ENCODE peak calls at places on chromosomes 7 and 10, in five cellular contexts. H, B, C, V and J are unnamed samples.

GRCh38 chr10:94403034-94403822 is 887 bp downstream of the TBC1D12 start:
- DNase-seq in H (peak; percentile 76), V (peak; percentile 60), B (peak; percentile 76), C (peak; percentile 59), J (no peak)

GRCh38 chr10:49179699-49180511 is 8.3 kb downstream of the TMEM273 start:
- DNase-seq in V (no peak), B (no peak), C (no peak), H (no peak), J (no peak)

GRCh38 chr10:127552446-127552845 is 3.3 kb downstream of the NPS start:
- DNase-seq in C (no peak), B (no peak), V (no peak), H (no peak), J (no peak)

GRCh38 chr7:41578700-41579099 is 124.2 kb downstream of the INHBA start:
- DNase-seq in C (no peak), H (no peak), B (no peak), V (no peak), J (no peak)

GRCh38 chr7:39589323-39590111 is 23.3 kb downstream of the YAE1 start:
- DNase-seq in H (peak; percentile 40), C (peak; percentile 95), B (no peak), V (no peak), J (peak; percentile 78)

GRCh38 chr7:99404235-99404976 is 4.0 kb downstream of the PDAP1 start:
- DNase-seq in H (no peak), B (no peak), V (no peak), C (peak; percentile 45), J (no peak)

GRCh38 chr7:155665957-155666287 is 21.5 kb downstream of the RBM33 start:
- DNase-seq in B (no peak), V (no peak), C (peak; percentile 83), H (no peak), J (no peak)

GRCh38 chr10:77504870-77505257 is 132.7 kb downstream of the KCNMA1 start:
- DNase-seq in B (no peak), H (no peak), C (peak; percentile 98), V (no peak), J (no peak)

GRCh38 chr10:108904163-108904878 is 1019.0 kb downstream of the XPNPEP1 start:
- DNase-seq in C (no peak), H (no peak), V (peak; percentile 18), B (no peak), J (no peak)

GRCh38 chr10:60236869-60237524 is 152.7 kb downstream of the ANK3 start:
- DNase-seq in B (peak; percentile 97), H (peak; percentile 42), V (peak; percentile 79), C (no peak), J (no peak)

GRCh38 chr7:45064047-45064725 is 24.6 kb downstream of the NACAD start:
- DNase-seq in C (no peak), V (no peak), H (no peak), B (no peak), J (no peak)

GRCh38 chr10:88555190-88555894 is 27.8 kb downstream of the RNLS start:
- DNase-seq in B (no peak), H (no peak), V (no peak), C (no peak), J (no peak)

GRCh38 chr10:62554632-62555199 is 180.5 kb downstream of the ZNF365 start:
- DNase-seq in C (peak; percentile 54), V (no peak), B (peak; percentile 59), H (peak; percentile 12), J (peak; percentile 15)

GRCh38 chr10:15255961-15256360 is 87.5 kb upstream of the NMT2 start:
- DNase-seq in V (no peak), C (no peak), B (no peak), H (no peak), J (no peak)

GRCh38 chr10:44862917-44863316 is 48.2 kb upstream of the TMEM72 start:
- DNase-seq in C (no peak), V (no peak), H (no peak), B (no peak), J (no peak)
- H3K4me1 ChIP-seq in C (peaks cover 15% of the 10 kb centered on the region), V (peaks cover 23% of the 10 kb centered on the region), H (peaks cover 10% of the 10 kb centered on the region), B (no peaks in the 10 kb centered on the region), J (peaks cover 14% of the 10 kb centered on the region)

GRCh38 chr7:56188823-56189346 is 72.7 kb upstream of the NUPR2 start:
- DNase-seq in V (no peak), H (no peak), C (no peak), B (no peak), J (no peak)
- TF ChIP-seq CTCF in V (no peak), H (no peak), C (no peak), B (no peak), J (no peak)

DNA sequence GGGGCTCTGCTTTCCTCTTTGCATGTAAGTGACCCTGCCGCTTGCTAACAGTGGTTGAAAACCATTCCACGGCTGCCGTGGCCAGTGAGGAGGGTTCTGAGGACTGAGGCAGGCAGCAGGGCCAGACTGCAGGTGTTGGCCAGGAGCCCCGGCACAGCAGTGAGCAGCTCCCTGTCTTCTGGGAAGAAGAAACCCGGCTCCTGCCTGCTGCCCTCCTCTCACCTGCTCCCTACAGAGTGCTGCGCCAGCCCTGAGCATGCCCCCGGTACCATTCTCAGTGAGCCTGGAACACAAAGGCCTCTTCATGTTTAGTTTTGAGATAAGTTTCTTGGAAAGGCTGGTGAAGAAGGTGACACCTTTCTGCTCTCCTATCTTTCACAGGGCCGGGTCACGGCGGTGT is 199.9 kb downstream of the TAX1BP1 start:
- DNase-seq in H (no peak), B (no peak), V (no peak), C (no peak), J (no peak)
- H3K4me1 ChIP-seq in H (no peaks in the 10 kb centered on the region), B (no peaks in the 10 kb centered on the region), V (peaks cover 33% of the 10 kb centered on the region), C (no peaks in the 10 kb centered on the region), J (no peaks in the 10 kb centered on the region)

GRCh38 chr10:69786791-69787190 is 14.9 kb upstream of the COL13A1 start:
- DNase-seq in C (peak; percentile 35), B (peak; percentile 14), V (no peak), H (no peak), J (no peak)
- TF ChIP-seq CTCF in C (peak; percentile 35), B (peak; percentile 49), V (no peak), H (no peak), J (peak; percentile 33)

DNA sequence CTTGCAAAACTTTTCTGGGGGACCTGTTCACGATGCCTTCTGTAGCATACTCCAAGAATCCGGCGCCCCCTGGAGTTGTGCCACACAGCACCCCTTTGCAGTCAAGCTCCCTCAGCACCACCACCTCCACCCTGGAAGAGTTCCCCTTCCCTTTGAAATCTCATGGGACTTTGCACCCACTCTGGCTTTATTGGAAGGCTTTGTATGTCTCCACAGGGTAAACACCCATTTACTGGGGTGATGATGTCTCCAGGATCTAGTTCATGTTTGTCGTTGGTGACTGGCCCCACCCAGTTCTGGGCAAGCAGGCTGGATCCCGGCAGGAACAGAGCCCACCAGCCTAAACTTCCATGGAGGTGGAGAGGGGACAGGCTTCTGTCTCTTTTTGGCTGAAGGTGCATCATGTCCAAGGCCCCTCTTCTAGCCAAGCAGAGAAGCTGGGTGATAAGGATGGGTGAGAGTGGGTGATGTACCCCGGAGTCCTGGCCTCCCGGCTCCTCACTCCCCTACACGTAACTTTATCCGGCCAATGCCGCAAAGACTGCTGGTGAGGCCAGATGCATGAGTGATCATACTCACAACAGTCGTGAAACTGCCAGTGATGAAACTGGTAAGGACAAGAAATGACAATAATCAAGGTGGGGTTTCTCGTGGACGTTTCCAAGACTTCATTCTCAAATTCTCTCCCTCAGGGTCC is 727 bp upstream of the CLDN4 start:
- DNase-seq in B (no peak), V (no peak), C (no peak), H (peak; percentile 89), J (no peak)
- H3K4me1 ChIP-seq in B (peaks cover 18% of the 10 kb centered on the region), V (peaks cover 17% of the 10 kb centered on the region), C (peaks cover 58% of the 10 kb centered on the region), H (peaks cover 34% of the 10 kb centered on the region), J (peaks cover 9% of the 10 kb centered on the region)

GRCh38 chr7:34759477-34760125 is 101.6 kb downstream of the NPSR1 start:
- DNase-seq in B (peak; percentile 5), V (no peak), H (peak; percentile 14), C (peak; percentile 5), J (no peak)
- TF ChIP-seq CTCF in B (peak; percentile 70), V (peak; percentile 54), H (peak; percentile 39), C (peak; percentile 64), J (peak; percentile 55)

DNA sequence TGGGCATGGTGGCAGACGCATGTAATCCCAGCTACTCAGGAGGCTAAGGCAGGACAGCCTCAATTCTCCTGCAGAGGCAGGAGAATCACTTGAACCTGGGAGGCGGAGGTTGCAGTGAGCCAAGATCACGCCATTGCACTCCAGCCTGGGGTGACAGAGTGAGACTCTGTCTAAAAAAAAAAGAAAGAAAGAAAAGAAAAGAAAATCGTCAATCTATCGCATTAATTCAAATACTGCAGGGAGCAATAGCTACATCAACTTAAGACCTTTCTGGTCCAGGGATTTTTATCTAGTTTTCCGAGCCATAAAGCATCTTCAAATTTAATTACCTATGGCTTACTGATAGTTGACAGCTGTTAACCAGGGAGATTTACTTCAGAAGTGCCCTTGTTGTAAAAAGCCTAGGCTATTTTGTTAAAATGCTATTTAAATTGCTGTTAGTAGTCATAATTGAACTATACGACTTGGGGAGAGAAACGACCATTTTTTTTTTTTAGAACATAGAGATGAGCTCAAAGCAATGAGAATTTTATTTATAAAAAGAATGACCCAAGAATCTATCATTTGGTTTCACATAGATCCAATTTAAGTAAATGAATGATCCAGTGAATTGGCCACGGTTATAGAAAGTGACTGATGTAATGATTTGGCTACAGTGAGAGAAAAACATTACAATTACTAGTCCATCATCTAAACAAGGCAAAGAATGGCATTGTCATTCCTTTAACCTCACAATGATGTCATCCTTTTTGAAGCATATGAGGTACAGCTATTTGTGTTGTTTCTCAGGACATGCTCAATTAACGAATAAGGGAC is 85.4 kb downstream of the SEMA3C start:
- DNase-seq in C (peak; percentile 63), V (no peak), H (no peak), B (no peak), J (no peak)
- H3K4me1 ChIP-seq in C (peaks cover 73% of the 10 kb centered on the region), V (peaks cover 14% of the 10 kb centered on the region), H (no peaks in the 10 kb centered on the region), B (no peaks in the 10 kb centered on the region), J (no peaks in the 10 kb centered on the region)

DNA sequence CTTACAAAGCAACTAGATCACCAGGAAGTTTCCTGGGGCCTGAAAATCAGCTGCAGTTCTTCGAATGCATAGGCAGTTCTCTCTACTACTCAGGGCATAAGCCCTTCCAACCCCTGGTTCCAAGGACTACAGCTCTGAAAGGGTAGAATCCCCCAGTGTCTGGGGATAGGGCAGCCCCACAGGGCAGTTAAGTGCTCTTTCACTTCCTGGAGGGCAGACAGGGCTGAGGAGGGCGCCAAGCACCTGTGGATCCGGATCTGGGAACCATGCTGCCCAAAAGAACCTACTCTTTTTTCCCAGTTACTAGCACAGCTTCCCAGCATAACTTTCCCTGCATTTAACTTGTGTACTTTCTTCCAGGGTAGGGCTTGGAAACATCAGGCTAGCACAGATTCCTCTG is 41.1 kb downstream of the CXCL12 start:
- DNase-seq in B (no peak), H (no peak), C (no peak), V (no peak), J (no peak)
- TF ChIP-seq CTCF in B (no peak), H (no peak), C (no peak), V (no peak), J (no peak)